ENCODE peak calls at places on chromosome 17, in four cellular contexts. A, V, R and I are unnamed samples.

GRCh38 chr17:45755050-45755449 is 29.1 kb upstream of the CRHR1 start:
- DNase-seq in A (peak; percentile 33), V (no peak), R (no peak), I (no peak)

GRCh38 chr17:46026045-46026814 is 27.2 kb downstream of the STH start:
- DNase-seq in A (no peak), V (no peak), R (no peak), I (no peak)

GRCh38 chr17:49327835-49328784 is 33.9 kb downstream of the ZNF652 start:
- DNase-seq in A (no peak), V (no peak), R (no peak), I (no peak)

GRCh38 chr17:55327225-55328088 is 62.7 kb downstream of the HLF start:
- DNase-seq in A (no peak), V (no peak), R (no peak), I (no peak)

GRCh38 chr17:49821916-49822315 is 26.0 kb downstream of the TAC4 start:
- DNase-seq in A (no peak), V (no peak), R (no peak), I (no peak)

GRCh38 chr17:79388556-79389295 is 222.1 kb downstream of the RBFOX3 start:
- DNase-seq in A (peak; percentile 78), V (peak; percentile 27), R (peak; percentile 57), I (peak; percentile 39)

GRCh38 chr17:8489841-8490240 is 54.2 kb downstream of the NDEL1 start:
- DNase-seq in A (no peak), V (peak; percentile 31), R (peak; percentile 18), I (no peak)

GRCh38 chr17:75151893-75152292 is 2.4 kb downstream of the JPT1 start:
- DNase-seq in A (no peak), V (no peak), R (no peak), I (no peak)

GRCh38 chr17:56172517-56172982 is 19.3 kb downstream of the ANKFN1 start:
- DNase-seq in A (no peak), V (no peak), R (no peak), I (peak; percentile 43)

GRCh38 chr17:79619636-79620206 is 8.9 kb upstream of the RBFOX3 start:
- DNase-seq in A (no peak), V (no peak), R (no peak), I (no peak)

GRCh38 chr17:34364741-34365140 is 1.7 kb upstream of the CCL1 start:
- DNase-seq in A (no peak), V (no peak), R (no peak), I (no peak)

GRCh38 chr17:50867856-50868438 is 1.8 kb upstream of the TOB1 start:
- DNase-seq in A (no peak), V (no peak), R (no peak), I (no peak)

DNA sequence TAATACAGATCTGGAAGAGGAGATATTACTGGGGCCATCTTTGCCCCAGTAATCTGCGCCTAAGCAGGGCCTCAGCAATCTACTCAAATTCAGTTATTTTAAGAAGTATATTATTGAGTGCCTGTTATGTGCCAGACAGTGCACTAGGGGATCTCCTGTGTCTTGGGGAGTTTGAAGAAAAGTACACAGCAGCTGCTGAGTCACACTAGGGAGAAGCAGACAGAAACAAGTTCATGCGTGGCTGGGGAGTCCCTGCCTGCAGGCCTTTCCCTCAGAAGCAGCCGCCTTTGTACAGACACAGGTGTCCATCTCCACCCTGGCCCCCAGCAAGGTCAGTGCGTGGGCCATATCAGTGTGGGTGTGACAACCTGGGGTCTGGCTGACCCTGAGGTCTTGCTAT is 229.8 kb upstream of the SDK2 start:
- DNase-seq in A (no peak), V (peak; percentile 1), R (peak; percentile 12), I (no peak)
- TF ChIP-seq CTCF in A (no peak), V (no peak), R (no peak), I (no peak)

GRCh38 chr17:65434251-65434650 is 127.2 kb downstream of the AXIN2 start:
- DNase-seq in A (no peak), V (no peak), R (no peak), I (no peak)

GRCh38 chr17:65431116-65431515 is 130.3 kb downstream of the AXIN2 start:
- DNase-seq in A (peak; percentile 26), V (no peak), R (no peak), I (no peak)

GRCh38 chr17:65434878-65435277 is 126.6 kb downstream of the AXIN2 start:
- DNase-seq in A (no peak), V (no peak), R (no peak), I (no peak)

GRCh38 chr17:65433592-65433991 is 127.9 kb downstream of the AXIN2 start:
- DNase-seq in A (no peak), V (no peak), R (peak; percentile 27), I (no peak)

GRCh38 chr17:65433157-65433556 is 128.3 kb downstream of the AXIN2 start:
- DNase-seq in A (no peak), V (no peak), R (no peak), I (no peak)
- TF ChIP-seq CTCF in A (no peak), V (no peak), R (no peak), I (no peak)

GRCh38 chr17:6435968-6436367 is 1.0 kb upstream of the AIPL1 start:
- DNase-seq in A (peak; percentile 59), V (peak; percentile 48), R (peak; percentile 82), I (peak; percentile 51)
- TF ChIP-seq CTCF in A (peak; percentile 68), V (peak; percentile 91), R (peak; percentile 87), I (peak; percentile 88)

DNA sequence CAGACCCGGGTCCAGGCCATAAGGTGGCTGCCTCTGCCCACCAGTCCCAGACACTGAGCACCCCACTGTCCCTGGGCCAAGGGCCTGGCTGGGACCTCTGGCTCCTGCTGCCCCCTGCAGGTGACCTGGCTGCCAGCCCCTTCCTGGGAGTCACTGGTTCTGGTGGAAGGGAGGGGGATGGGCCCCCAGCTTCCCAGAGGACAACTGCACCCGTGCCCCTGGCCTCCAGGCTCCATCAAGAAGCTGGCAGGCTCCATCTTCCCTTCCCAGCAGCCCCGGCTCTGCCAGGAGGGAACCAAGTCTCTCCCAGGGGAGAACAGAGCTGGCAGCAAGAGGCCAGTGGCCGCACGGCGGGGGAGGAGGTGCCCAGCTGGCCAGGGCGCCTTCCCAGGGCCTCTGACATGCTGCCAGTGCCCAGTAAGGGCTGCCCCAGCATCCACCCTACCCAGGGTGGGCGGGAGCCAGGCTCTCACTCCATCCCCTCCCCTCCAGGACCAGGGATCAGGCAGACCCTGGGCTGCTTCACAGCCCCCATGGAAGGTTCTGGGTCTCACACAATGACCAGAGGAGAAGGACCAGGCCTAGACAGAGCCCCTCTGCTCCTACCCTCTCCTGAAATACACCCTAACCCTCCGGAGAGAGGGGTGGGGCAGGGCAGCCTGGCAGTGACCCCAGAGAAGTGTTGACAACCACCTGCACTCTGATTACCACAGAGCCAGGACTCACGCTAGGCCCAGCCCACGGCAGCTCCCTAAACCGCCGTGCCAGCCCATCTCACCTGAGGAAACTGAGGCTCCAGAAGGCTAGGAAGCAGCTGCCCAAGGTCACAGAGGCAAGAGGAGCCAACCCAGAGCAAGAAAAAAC is 3.6 kb downstream of the CLUH start:
- DNase-seq in A (peak; percentile 65), V (no peak), R (peak; percentile 20), I (no peak)
- TF ChIP-seq CTCF in A (peak; percentile 52), V (peak; percentile 65), R (peak; percentile 54), I (peak; percentile 72)

GRCh38 chr17:21375757-21376584 is at the start of gene KCNJ12:
- DNase-seq in A (peak; percentile 35), V (no peak), R (peak; percentile 34), I (no peak)

GRCh38 chr17:21375162-21375560 is 996 bp upstream of the KCNJ12 start:
- DNase-seq in A (peak; percentile 59), V (no peak), R (no peak), I (no peak)

GRCh38 chr17:21373034-21373433 is 3.1 kb upstream of the KCNJ12 start:
- DNase-seq in A (no peak), V (no peak), R (no peak), I (no peak)

GRCh38 chr17:21373696-21374454 is 2.3 kb upstream of the KCNJ12 start:
- DNase-seq in A (no peak), V (no peak), R (no peak), I (no peak)

GRCh38 chr17:21374455-21375161 is 1.5 kb upstream of the KCNJ12 start:
- DNase-seq in A (no peak), V (no peak), R (no peak), I (no peak)
- TF ChIP-seq CTCF in A (no peak), V (no peak), R (peak; percentile 7), I (no peak)

GRCh38 chr17:916315-916714 is 63.3 kb downstream of the NXN start:
- DNase-seq in A (no peak), V (no peak), R (no peak), I (no peak)
- TF ChIP-seq CTCF in A (no peak), V (no peak), R (peak; percentile 23), I (peak; percentile 67)

GRCh38 chr17:12269751-12270150 is 249.1 kb downstream of the MAP2K4 start:
- DNase-seq in A (no peak), V (no peak), R (no peak), I (no peak)
- TF ChIP-seq CTCF in A (no peak), V (no peak), R (no peak), I (no peak)